ENCODE peak calls at places on chromosomes 16 and 17, in eight cellular contexts. F is cardiac fibroblast; R is A549; T is mucosa of descending colon; X is NCI-H1436 treated with DMSO at 0.1 percent for 48 hours; J is stimulated activated CD4-positive, alpha-beta T cell treated with anti-CD3 and anti-CD28 coated beads, TNF-alpha, amount 100 ng/mL, for 1 hour; W is left lobe of liver; B is T-helper 1 cell. L is an unnamed sample.

GRCh38 chr17:64192588-64192987 is 62.6 kb upstream of the ERN1 start:
- DNase-seq in R (no peak), F (no peak), T (no peak), X (no peak), J (no peak), B (no peak), W (no peak), L (no peak)

GRCh38 chr17:35588196-35588920 is 1.2 kb downstream of the AP2B1 start:
- DNase-seq in W (no peak), X (no peak), T (no peak), F (peak; percentile 47), B (no peak), R (peak; percentile 93), J (no peak), L (peak; percentile 39)

GRCh38 chr17:30332057-30332542 is 1.8 kb downstream of the TMIGD1 start:
- DNase-seq in X (no peak), R (peak; percentile 73), W (no peak), B (peak; percentile 16), T (no peak), J (no peak), F (peak; percentile 32), L (no peak)

GRCh38 chr17:234163-235047 is 53.0 kb upstream of the DOC2B start:
- DNase-seq in R (no peak), X (no peak), J (no peak), F (no peak), B (no peak), W (peak; percentile 45), T (no peak), L (peak; percentile 23)

GRCh38 chr17:69348441-69348840 is 21.5 kb upstream of the ABCA5 start:
- DNase-seq in J (no peak), W (no peak), R (no peak), B (no peak), T (no peak), F (no peak), X (no peak), L (no peak)

GRCh38 chr17:42409467-42410351 is 13.3 kb downstream of the CAVIN1 start:
- DNase-seq in X (no peak), J (no peak), R (peak; percentile 89), B (no peak), W (no peak), F (peak; percentile 95), T (no peak), L (no peak)

GRCh38 chr17:73598131-73598680 is 46.0 kb downstream of the SDK2 start:
- DNase-seq in R (no peak), J (no peak), T (no peak), F (no peak), B (no peak), W (no peak), X (no peak), L (no peak)

GRCh38 chr16:64964126-64964540 is 157.7 kb downstream of the CDH11 start:
- DNase-seq in J (no peak), X (no peak), T (no peak), W (no peak), F (peak; percentile 60), B (no peak), R (no peak), L (no peak)

GRCh38 chr17:948284-948852 is 31.2 kb downstream of the NXN start:
- DNase-seq in X (no peak), T (no peak), J (no peak), W (no peak), R (no peak), F (no peak), B (no peak), L (no peak)

GRCh38 chr16:79982862-79983261 is 382.3 kb upstream of the MAF start:
- DNase-seq in R (no peak), W (no peak), J (no peak), F (no peak), T (no peak), B (no peak), X (no peak), L (no peak)

L was measured in colonic mucosa.